ENCODE peak calls at places on chromosomes 7 and 10, in six cellular contexts. G is IMR-90; Q is sigmoid colon; E is colonic mucosa; N is Peyer's patch; A is CD8-positive, alpha-beta memory T cell. X is an unnamed sample. For H3K4me1 and H3K27me3, the result is how much of the 10 kb centered on the place peaks cover.

GRCh38 chr7:41930538-41931262 is 227.8 kb upstream of the INHBA start:
- DNase-seq in Q (no peak), G (peak), E (no peak), N (no peak), A (no peak), X (no peak)

GRCh38 chr10:76433161-76434005 is 1002.0 kb downstream of the LRMDA start:
- DNase-seq in E (no peak), A (no peak), N (no peak), G (no peak), Q (no peak), X (no peak)

GRCh38 chr7:44152971-44153947 is 12.1 kb upstream of the MYL7 start:
- DNase-seq in E (no peak), A (no peak), N (no peak), G (no peak), Q (peak), X (no peak)

GRCh38 chr10:102043456-102043855 is 12.5 kb downstream of the ARMH3 start:
- DNase-seq in Q (no peak), N (no peak), G (peak), E (no peak), A (no peak), X (no peak)

GRCh38 chr7:99387912-99388311 is 13.4 kb downstream of the ARPC1B start:
- DNase-seq in A (no peak), Q (no peak), N (no peak), E (no peak), G (no peak), X (no peak)

GRCh38 chr10:126518186-126519080 is 130.2 kb upstream of the ADAM12 start:
- DNase-seq in N (no peak), Q (no peak), E (no peak), G (no peak), A (no peak), X (no peak)

GRCh38 chr7:32089678-32090077 is 19.5 kb upstream of the PDE1C start:
- DNase-seq in G (no peak), Q (no peak), E (no peak), N (no peak), A (no peak), X (no peak)

GRCh38 chr10:48684792-48685651 is at the start of gene WDFY4:
- DNase-seq in Q (no peak), N (peak), E (no peak), A (no peak), G (no peak), X (peak)

GRCh38 chr7:35727571-35727970 is 32.6 kb upstream of the HERPUD2 start:
- DNase-seq in G (no peak), A (no peak), E (no peak), N (no peak), Q (no peak), X (no peak)

GRCh38 chr10:133141144-133141962 is 18.7 kb upstream of the KNDC1 start:
- DNase-seq in G (no peak), E (no peak), Q (peak), A (no peak), N (no peak), X (no peak)

GRCh38 chr7:158664406-158664805 is 40.2 kb downstream of the NCAPG2 start:
- DNase-seq in N (no peak), G (no peak), Q (no peak), A (no peak), E (no peak), X (no peak)

GRCh38 chr10:22335204-22335956 is 9.9 kb upstream of the SPAG6 start:
- DNase-seq in Q (peak), E (peak), G (peak), A (peak), N (peak), X (peak)

GRCh38 chr7:93119191-93119905 is 1.6 kb upstream of the SAMD9 start:
- DNase-seq in E (no peak), Q (no peak), N (no peak), G (peak), A (no peak), X (no peak)

GRCh38 chr7:55569797-55570196 is 2.5 kb downstream of the VOPP1 start:
- DNase-seq in N (peak), G (no peak), A (no peak), E (no peak), Q (no peak), X (no peak)
- H3K4me1 ChIP-seq in N (under half), G (under half), A (half or more), E (under half), Q (under half), X (under half)

DNA sequence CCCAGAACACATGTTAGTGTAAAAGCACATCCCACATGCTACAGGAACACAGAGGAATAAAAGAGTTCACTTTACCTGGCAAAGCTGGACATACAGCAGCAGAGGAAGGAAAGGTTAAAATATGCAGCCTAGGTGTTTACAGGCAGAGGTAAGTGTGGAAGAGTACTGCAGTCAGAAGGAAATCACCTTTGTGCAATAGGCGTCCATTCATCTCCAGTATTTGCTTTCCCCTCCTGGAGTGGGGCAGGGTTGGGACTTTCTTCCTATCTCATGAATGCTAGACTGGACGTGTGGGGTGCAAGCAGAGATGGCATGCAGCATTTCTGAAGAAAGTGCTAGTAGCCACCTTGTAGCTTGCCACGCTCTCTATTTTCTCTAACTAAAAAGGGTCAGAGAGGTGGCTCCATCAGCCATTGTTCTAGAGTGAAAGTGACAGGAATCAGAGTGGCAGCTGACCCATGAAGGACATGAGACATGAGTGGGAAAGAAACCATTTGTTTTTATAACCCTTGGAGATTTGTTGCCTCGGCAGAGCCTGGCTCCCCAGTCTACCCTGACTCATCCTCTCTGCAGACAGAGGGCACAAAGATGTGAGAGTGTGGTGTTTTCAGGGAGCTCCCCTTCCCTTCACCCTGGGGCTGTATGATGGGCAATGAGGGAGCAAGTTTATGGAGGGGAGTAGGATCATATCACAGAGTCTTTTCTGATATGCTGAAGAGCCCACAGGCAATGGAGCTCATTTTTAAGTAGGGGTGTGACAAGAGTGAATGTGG is 101.2 kb upstream of the SEC61G start:
- DNase-seq in G (peak), Q (no peak), A (no peak), N (no peak), E (no peak), X (no peak)
- H3K27ac ChIP-seq in G (no peak), Q (no peak), A (no peak), N (no peak), E (no peak), X (no peak)

DNA sequence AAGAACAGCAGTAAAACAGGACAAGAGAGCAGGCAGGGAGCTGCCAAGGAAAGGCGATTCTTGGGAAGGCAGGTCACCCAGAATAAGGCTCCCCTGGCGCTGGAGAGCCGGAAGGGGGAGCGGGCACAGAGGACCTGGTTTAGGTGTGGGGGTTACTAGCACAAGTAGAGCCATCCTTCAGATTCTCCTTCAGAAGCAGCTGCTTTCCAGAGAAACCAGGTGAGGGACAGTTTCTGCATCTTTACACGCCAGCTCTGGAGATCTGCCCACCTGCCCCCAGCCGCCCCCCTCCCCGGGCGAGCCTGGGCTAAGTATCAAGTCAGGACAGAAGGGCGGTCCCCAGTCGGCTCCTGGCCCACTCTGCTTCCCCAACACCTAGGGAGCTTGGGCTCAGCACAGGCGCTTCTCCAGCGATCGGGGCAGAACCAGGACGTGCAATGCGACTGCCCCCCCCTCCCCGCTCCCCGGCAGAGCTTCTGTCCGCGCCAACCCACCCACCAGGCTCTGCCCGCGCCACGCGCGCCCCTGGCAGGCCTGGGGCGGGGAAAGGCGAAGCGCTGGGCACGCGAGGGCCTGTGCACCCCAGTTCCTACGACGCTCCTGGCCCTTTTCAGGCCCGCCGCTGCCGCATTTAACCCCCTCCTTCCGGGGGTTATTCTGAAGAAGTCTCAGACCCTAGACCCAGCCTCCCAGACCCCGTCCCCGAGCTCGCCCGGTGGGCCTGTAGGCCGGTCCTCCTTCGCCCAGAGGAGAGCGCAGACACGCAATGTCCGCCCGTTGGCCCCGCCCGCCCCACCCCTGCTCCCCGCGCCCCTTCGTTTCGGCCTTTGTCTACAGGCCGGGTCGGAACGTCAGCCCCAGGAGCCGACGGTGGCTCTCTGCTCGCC is 4.4 kb upstream of the EN2 start:
- DNase-seq in G (no peak), N (no peak), E (no peak), Q (no peak), A (no peak), X (no peak)
- H3K27me3 ChIP-seq in G (half or more), N (half or more), E (half or more), Q (half or more), A (under half), X (half or more)

DNA sequence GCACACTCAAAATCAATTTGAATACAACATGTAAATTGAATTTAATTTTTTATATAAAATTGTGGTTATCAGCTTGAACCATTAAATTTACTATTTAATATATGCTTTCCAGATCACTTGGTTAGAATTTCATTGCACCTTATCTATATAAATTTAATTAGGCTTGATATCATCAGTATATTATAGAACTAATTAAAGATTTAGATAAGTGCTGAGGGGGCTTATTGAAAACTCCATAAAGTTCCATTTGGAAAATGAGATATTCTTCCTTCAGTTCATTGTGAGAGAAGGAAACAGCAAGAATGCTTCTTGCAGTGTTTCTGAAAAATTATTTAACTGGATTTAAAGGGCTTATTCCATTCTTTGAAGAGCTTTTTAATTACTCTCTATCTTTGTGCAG is 85.7 kb upstream of the LRGUK start:
- DNase-seq in Q (no peak), A (no peak), E (no peak), N (no peak), G (no peak), X (no peak)
- H3K4me1 ChIP-seq in Q (under half), A (under half), E (under half), N (under half), G (under half), X (under half)

GRCh38 chr10:52472406-52473146 is 158.5 kb downstream of the DKK1 start:
- DNase-seq in G (no peak), A (no peak), E (no peak), Q (no peak), N (no peak), X (no peak)

GRCh38 chr10:52474265-52474664 is 160.2 kb downstream of the DKK1 start:
- DNase-seq in A (no peak), Q (no peak), N (no peak), E (no peak), G (no peak), X (no peak)

GRCh38 chr10:52479567-52479966 is 165.5 kb downstream of the DKK1 start:
- DNase-seq in Q (no peak), A (no peak), E (no peak), G (no peak), N (no peak), X (no peak)

GRCh38 chr10:52477305-52477704 is 163.2 kb downstream of the DKK1 start:
- DNase-seq in Q (no peak), N (no peak), E (no peak), G (no peak), A (no peak), X (no peak)
- H3K27ac ChIP-seq in Q (no peak), N (no peak), E (no peak), G (no peak), A (no peak), X (no peak)

GRCh38 chr10:112913255-112913654 is 36.8 kb upstream of the TCF7L2 start:
- DNase-seq in Q (no peak), E (no peak), G (no peak), A (no peak), N (no peak), X (no peak)

GRCh38 chr10:112912441-112912911 is 37.6 kb upstream of the TCF7L2 start:
- DNase-seq in E (no peak), G (peak), N (no peak), Q (peak), A (no peak), X (no peak)

GRCh38 chr10:112913661-112914287 is 36.3 kb upstream of the TCF7L2 start:
- DNase-seq in Q (no peak), E (peak), N (no peak), G (no peak), A (no peak), X (no peak)

GRCh38 chr10:112915590-112916572 is 34.2 kb upstream of the TCF7L2 start:
- DNase-seq in Q (no peak), N (no peak), E (peak), G (peak), A (no peak), X (no peak)

DNA sequence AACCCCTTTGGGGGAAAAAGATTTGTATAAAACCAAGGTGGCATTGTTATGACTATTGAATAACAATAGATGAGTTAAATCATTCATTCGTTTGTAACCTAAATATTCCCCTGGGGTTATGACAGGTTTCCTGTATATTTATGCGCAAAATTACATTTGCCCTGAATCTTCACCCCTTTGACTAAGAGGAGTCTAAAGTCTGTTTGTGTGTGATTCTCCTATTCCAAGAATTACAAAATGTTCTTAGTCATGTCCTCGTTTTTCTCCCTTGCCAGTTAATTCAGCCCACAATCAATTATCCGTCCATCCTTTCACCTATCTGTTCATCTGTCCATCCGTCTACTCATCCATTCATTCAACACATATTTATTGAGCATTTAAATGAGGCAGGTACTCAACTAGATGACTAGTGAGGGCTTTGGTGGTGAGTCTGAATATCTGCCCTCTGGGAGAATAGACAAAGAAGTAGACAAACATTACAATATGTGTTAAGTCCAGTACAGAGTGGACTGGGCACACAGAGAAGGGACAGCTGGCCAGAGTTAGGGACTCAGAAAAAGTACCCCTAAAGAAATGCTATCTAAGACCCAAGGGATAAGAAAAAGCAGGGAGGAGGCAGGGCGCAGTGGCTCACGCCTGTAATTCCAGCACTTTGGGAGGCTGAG is 35.6 kb upstream of the TCF7L2 start:
- DNase-seq in E (no peak), N (no peak), Q (no peak), G (no peak), A (no peak), X (no peak)
- H3K27me3 ChIP-seq in E (under half), N (under half), Q (under half), G (under half), A (under half), X (under half)

DNA sequence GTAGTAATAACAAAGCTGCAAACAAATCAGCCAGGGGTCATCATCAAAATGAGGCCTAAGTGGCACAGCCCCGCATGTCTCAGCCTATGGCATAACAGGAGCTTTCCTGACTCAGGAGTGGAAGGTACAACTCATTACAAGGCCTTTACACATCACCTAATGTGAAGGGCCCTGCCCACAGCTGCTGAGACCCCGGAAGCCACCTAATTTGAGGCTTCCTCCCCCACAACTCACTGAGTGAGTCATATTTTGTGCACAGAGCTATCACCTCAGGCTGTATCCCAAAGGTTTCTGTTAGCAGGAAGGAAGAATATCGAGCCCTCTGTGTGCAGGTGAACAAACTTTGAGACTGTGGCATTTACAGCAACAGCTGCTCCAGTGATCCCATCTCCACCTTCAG is 20.5 kb downstream of the HTR5A start:
- DNase-seq in A (no peak), Q (no peak), E (no peak), G (no peak), N (no peak), X (no peak)
- H3K4me1 ChIP-seq in A (under half), Q (under half), E (under half), G (under half), N (under half), X (under half)